ENCODE peak calls at places on chromosome 21, in seven cellular contexts. L, M, P, D, G, O and J are unnamed samples.

GRCh38 chr21:45290948-45291612 is 3.4 kb upstream of the POFUT2 start:
- DNase-seq in L (no peak), M (no peak), P (no peak), D (no peak), G (no peak), O (no peak), J (no peak)

GRCh38 chr21:26846036-26846931 is 1.1 kb upstream of the ADAMTS1 start:
- DNase-seq in L (no peak), M (peak), P (no peak), D (peak), G (no peak), O (peak), J (peak)

GRCh38 chr21:19853709-19854575 is 1144.3 kb upstream of the NCAM2 start:
- DNase-seq in L (no peak), M (no peak), P (no peak), D (no peak), G (no peak), O (no peak), J (no peak)

GRCh38 chr21:15498455-15498854 is 231.3 kb upstream of the USP25 start:
- DNase-seq in L (no peak), M (no peak), P (no peak), D (no peak), G (no peak), O (no peak), J (no peak)

GRCh38 chr21:31383770-31384169 is 39.7 kb upstream of the TIAM1 start:
- DNase-seq in L (no peak), M (no peak), P (no peak), D (no peak), G (no peak), O (no peak), J (no peak)

GRCh38 chr21:42363331-42363730 is 3.0 kb downstream of the TFF1 start:
- DNase-seq in L (no peak), M (no peak), P (peak), D (no peak), G (no peak), O (no peak), J (no peak)

GRCh38 chr21:32690085-32690484 is 37.7 kb downstream of the SYNJ1 start:
- DNase-seq in L (no peak), M (no peak), P (no peak), D (no peak), G (no peak), O (no peak), J (no peak)

GRCh38 chr21:29538115-29538514 is 239.4 kb downstream of the BACH1 start:
- DNase-seq in L (no peak), M (no peak), P (no peak), D (no peak), G (no peak), O (no peak), J (no peak)

GRCh38 chr21:45255381-45256020 is 32.2 kb downstream of the POFUT2 start:
- DNase-seq in L (peak), M (no peak), P (no peak), D (no peak), G (no peak), O (no peak), J (no peak)

GRCh38 chr21:43916691-43917514 is 51.9 kb downstream of the AGPAT3 start:
- DNase-seq in L (no peak), M (no peak), P (no peak), D (no peak), G (peak), O (no peak), J (peak)

GRCh38 chr21:39084979-39085729 is 98.1 kb downstream of the PSMG1 start:
- DNase-seq in L (no peak), M (no peak), P (peak), D (no peak), G (no peak), O (no peak), J (no peak)

GRCh38 chr21:25607151-25607811 is at the start of gene MRPL39:
- DNase-seq in L (peak), M (peak), P (peak), D (peak), G (peak), O (peak), J (peak)

GRCh38 chr21:44370027-44370735 is 16.8 kb downstream of the TRPM2 start:
- DNase-seq in L (no peak), M (no peak), P (no peak), D (no peak), G (no peak), O (no peak), J (no peak)

GRCh38 chr21:32283001-32283400 is 4.2 kb upstream of the MIS18A start:
- DNase-seq in L (no peak), M (no peak), P (no peak), D (no peak), G (no peak), O (no peak), J (no peak)

GRCh38 chr21:25578070-25578961 is 29.0 kb downstream of the MRPL39 start:
- DNase-seq in L (no peak), M (no peak), P (no peak), D (no peak), G (no peak), O (no peak), J (no peak)

GRCh38 chr21:35231115-35231514 is 182.0 kb upstream of the RUNX1 start:
- DNase-seq in L (no peak), M (no peak), P (peak), D (no peak), G (no peak), O (no peak), J (no peak)

GRCh38 chr21:33402011-33402979 is 918 bp upstream of the IFNGR2 start:
- DNase-seq in L (no peak), M (peak), P (no peak), D (peak), G (no peak), O (peak), J (peak)

GRCh38 chr21:41768371-41769042 is 1.7 kb upstream of the RIPK4 start:
- DNase-seq in L (peak), M (peak), P (peak), D (no peak), G (no peak), O (no peak), J (peak)

GRCh38 chr21:20523191-20523590 is 475.0 kb upstream of the NCAM2 start:
- DNase-seq in L (no peak), M (no peak), P (no peak), D (no peak), G (no peak), O (no peak), J (no peak)

GRCh38 chr21:14273736-14274538 is 58.0 kb downstream of the RBM11 start:
- DNase-seq in L (no peak), M (peak), P (no peak), D (peak), G (no peak), O (peak), J (peak)